ENCODE peak calls at places on chromosomes 13 and 19, in four cellular contexts. A is adrenal gland, U is H54, S is transverse colon. Q is an unnamed sample.

GRCh38 chr13:23771966-23772365 is 117.2 kb downstream of the MIPEP start:
- DNase-seq in A (no peak), U (no peak), S (no peak), Q (no peak)

GRCh38 chr19:18756896-18757295 is 34.2 kb downstream of the COMP start:
- DNase-seq in A (no peak), U (no peak), S (no peak), Q (no peak)

GRCh38 chr19:15672580-15673175 is at the start of gene CYP4F12:
- DNase-seq in A (peak), U (peak), S (peak), Q (no peak)

GRCh38 chr19:49180659-49181058 is 23.1 kb downstream of the TRPM4 start:
- DNase-seq in A (no peak), U (no peak), S (no peak), Q (no peak)

GRCh38 chr13:26529441-26529840 is 28.0 kb upstream of the WASF3 start:
- DNase-seq in A (peak), U (peak), S (peak), Q (peak)

GRCh38 chr19:49071860-49072547 is 495 bp downstream of the KCNA7 start:
- DNase-seq in A (no peak), U (no peak), S (no peak), Q (no peak)

GRCh38 chr19:6925801-6926751 is 38.7 kb downstream of the ADGRE1 start:
- DNase-seq in A (no peak), U (peak), S (no peak), Q (no peak)

GRCh38 chr13:99442273-99442895 is 58.9 kb upstream of the TM9SF2 start:
- DNase-seq in A (no peak), U (no peak), S (peak), Q (peak)

GRCh38 chr19:24099829-24100228 is 12.8 kb downstream of the ZNF254 start:
- DNase-seq in A (no peak), U (no peak), S (no peak), Q (peak)

GRCh38 chr13:22175211-22175610 is 504.3 kb downstream of the FGF9 start:
- DNase-seq in A (no peak), U (no peak), S (no peak), Q (no peak)

GRCh38 chr13:30696278-30697176 is 38.8 kb upstream of the ALOX5AP start:
- DNase-seq in A (peak), U (no peak), S (peak), Q (peak)

GRCh38 chr13:35764359-35765015 is 288.0 kb upstream of the MAB21L1 start:
- DNase-seq in A (no peak), U (no peak), S (no peak), Q (no peak)

GRCh38 chr13:91111476-91112190 is 235.9 kb upstream of the MIR17HG start:
- DNase-seq in A (no peak), U (no peak), S (no peak), Q (no peak)

GRCh38 chr19:22144394-22144793 is 52.4 kb downstream of the ZNF676 start:
- DNase-seq in A (no peak), U (no peak), S (no peak), Q (peak)

GRCh38 chr13:40433577-40433976 is 232.9 kb downstream of the FOXO1 start:
- DNase-seq in A (no peak), U (no peak), S (peak), Q (no peak)

GRCh38 chr13:101025925-101026324 is 351.3 kb upstream of the TMTC4 start:
- DNase-seq in A (no peak), U (no peak), S (no peak), Q (no peak)

GRCh38 chr19:4279530-4280422 is 710 bp downstream of the SHD start:
- DNase-seq in A (no peak), U (no peak), S (no peak), Q (no peak)

GRCh38 chr19:18416778-18417249 is 2.4 kb upstream of the SSBP4 start:
- DNase-seq in A (peak), U (no peak), S (peak), Q (peak)

GRCh38 chr19:10230155-10230903 is 802 bp downstream of the S1PR2 start:
- DNase-seq in A (peak), U (no peak), S (peak), Q (peak)

GRCh38 chr13:95335667-95336066 is 34.4 kb upstream of the ABCC4 start:
- DNase-seq in A (no peak), U (peak), S (no peak), Q (no peak)

GRCh38 chr13:70960841-70961443 is 852.7 kb upstream of the KLHL1 start:
- DNase-seq in A (no peak), U (no peak), S (no peak), Q (peak)

GRCh38 chr13:75458696-75459422 is 23.1 kb downstream of the TBC1D4 start:
- DNase-seq in A (peak), U (no peak), S (peak), Q (no peak)

GRCh38 chr19:51448745-51449093 is 9.5 kb downstream of the SIGLEC8 start:
- DNase-seq in A (no peak), U (no peak), S (no peak), Q (no peak)

DNA sequence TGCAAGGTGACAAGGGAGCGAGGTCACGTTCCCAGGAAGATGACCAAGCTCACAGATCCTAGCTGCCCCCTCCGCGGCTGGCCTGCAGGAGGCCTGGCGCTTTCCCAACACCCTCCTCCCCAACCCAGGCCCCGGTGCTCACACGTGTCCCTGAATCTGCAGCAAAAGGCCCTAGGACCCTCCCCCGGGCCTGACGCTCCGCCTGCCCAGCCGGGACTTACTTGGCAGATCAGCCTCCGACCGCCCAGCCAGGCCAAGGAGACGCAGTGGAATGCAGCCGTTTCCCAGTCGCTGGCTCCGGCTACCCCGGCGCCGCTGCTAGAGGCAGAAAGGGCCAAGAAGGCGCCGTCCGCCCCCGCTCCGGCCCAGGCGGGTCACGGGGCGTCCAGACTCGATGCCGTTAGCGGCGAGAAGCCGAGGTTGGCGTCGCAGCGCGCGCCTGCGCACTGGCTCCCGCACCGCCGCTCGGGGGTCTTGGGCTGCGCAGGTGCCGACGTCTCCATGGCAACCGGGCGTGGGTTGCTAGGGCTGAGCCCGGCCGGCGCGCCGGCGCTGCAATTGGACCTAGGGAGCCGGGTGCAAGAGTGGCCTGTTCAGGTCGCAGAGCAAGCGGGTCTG is at the start of gene PNMA8A:
- DNase-seq in A (peak), U (no peak), S (peak), Q (peak)
- TF ChIP-seq POLR2A in A (peak), U (no peak), S (no peak), Q (no peak)

GRCh38 chr19:45079063-45079910 is at the start of gene GEMIN7:
- DNase-seq in A (peak), U (peak), S (peak), Q (peak)
- TF ChIP-seq POLR2A in A (peak), U (peak), S (peak), Q (no peak)

GRCh38 chr19:33373701-33374405 is at the start of gene CEBPG:
- DNase-seq in A (peak), U (peak), S (peak), Q (peak)
- TF ChIP-seq POLR2A in A (peak), U (peak), S (no peak), Q (peak)

DNA sequence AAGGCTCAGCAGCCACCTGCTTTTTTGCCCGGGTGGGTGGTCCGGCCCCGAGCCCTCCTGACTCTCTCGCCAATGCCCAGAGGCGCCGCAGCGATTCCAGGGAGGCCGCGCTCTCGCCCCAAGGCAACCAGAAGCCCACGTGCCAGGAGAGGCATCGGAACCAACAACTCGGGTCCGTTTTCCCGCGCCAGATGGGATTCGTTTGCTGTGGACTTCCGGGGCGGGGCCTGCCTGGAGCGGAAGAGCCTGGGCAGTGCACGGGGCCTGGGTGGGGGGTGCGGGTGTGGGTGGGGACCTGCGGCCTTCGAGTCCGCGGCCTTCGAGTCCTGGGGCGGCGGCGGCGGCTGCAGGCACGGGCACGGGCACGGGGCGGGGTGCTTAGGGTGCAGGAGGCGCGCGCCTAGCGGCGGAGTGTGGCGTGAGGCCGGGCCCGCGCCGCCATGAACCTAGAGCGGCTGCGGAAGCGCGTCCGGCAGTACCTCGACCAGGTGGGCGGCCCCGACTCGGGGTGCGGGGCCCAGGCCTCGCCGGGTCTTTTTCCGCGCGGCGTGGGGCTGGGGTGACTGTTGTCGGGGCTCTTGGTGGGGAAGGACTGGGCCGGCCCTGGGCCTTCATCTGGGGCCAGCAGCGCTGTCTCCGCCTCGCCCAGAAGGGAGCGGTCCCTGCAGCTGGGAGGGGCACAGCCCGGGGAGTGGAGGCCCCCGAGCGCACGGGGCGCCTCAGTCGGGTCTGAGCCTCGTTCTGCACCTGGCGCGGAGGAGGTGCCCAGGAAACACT is at the start of gene CDC16:
- DNase-seq in A (peak), U (peak), S (peak), Q (peak)
- TF ChIP-seq POLR2A in A (peak), U (peak), S (peak), Q (peak)

GRCh38 chr13:102328909-102329308 is 72.9 kb downstream of the FGF14 start:
- DNase-seq in A (no peak), U (no peak), S (no peak), Q (no peak)

GRCh38 chr13:102333320-102334181 is 68.3 kb downstream of the FGF14 start:
- DNase-seq in A (no peak), U (no peak), S (no peak), Q (no peak)
- TF ChIP-seq POLR2A in A (no peak), U (no peak), S (no peak), Q (no peak)

GRCh38 chr13:21176195-21176981 is at the start of the genes MRPL57 and SKA3:
- DNase-seq in A (peak), U (peak), S (peak), Q (peak)

GRCh38 chr13:21176982-21177284 is 475 bp downstream of the MRPL57 start:
- DNase-seq in A (no peak), U (no peak), S (no peak), Q (no peak)

GRCh38 chr13:21175656-21176194 is 627 bp downstream of the SKA3 start:
- DNase-seq in A (no peak), U (no peak), S (no peak), Q (peak)

GRCh38 chr13:21171420-21171819 is 4.9 kb downstream of the SKA3 start:
- DNase-seq in A (no peak), U (no peak), S (no peak), Q (no peak)
- TF ChIP-seq POLR2A in A (no peak), U (no peak), S (no peak), Q (no peak)